ENCODE peak calls at places on chromosomes 2 and 18, in four cellular contexts. E is astrocyte, O is natural killer cell, N is thoracic aorta. Q is an unnamed sample.

GRCh38 chr18:31574359-31574758 is 17.3 kb upstream of the TTR start:
- DNase-seq in N (no peak), E (no peak), O (no peak), Q (no peak)

GRCh38 chr2:112465373-112465772 is 16.6 kb upstream of the TTL start:
- DNase-seq in E (no peak), O (no peak), N (no peak), Q (no peak)

GRCh38 chr2:120526047-120526562 is 180.2 kb downstream of the INHBB start:
- DNase-seq in E (no peak), N (no peak), O (no peak), Q (no peak)

GRCh38 chr2:29165362-29166236 is 50.4 kb downstream of the CLIP4 start:
- DNase-seq in O (no peak), E (peak; percentile 70), N (no peak), Q (no peak)

GRCh38 chr2:96842600-96842999 is 1.2 kb downstream of the ANKRD23 start:
- DNase-seq in E (no peak), O (no peak), N (no peak), Q (no peak)

GRCh38 chr2:99850076-99850710 is 292.2 kb downstream of the AFF3 start:
- DNase-seq in N (no peak), E (peak; percentile 35), O (no peak), Q (no peak)

GRCh38 chr2:8633735-8634313 is 48.0 kb upstream of the ID2 start:
- DNase-seq in O (no peak), N (no peak), E (peak; percentile 97), Q (no peak)

GRCh38 chr2:240647503-240648154 is 22.3 kb downstream of the GPR35 start:
- DNase-seq in O (no peak), E (no peak), N (no peak), Q (no peak)

GRCh38 chr18:21820035-21820810 is 79.6 kb downstream of the MIB1 start:
- DNase-seq in O (no peak), E (peak; percentile 2), N (no peak), Q (no peak)

GRCh38 chr2:20334645-20335203 is 15.9 kb downstream of the PUM2 start:
- DNase-seq in N (no peak), O (no peak), E (no peak), Q (no peak)

GRCh38 chr18:34322365-34323289 is 97.9 kb upstream of the NOL4 start:
- DNase-seq in O (no peak), N (no peak), E (peak; percentile 46), Q (no peak)

GRCh38 chr18:77197073-77197472 is 52.6 kb upstream of the GALR1 start:
- DNase-seq in E (no peak), O (no peak), N (no peak), Q (no peak)

GRCh38 chr2:232324778-232325177 is 53.8 kb upstream of the ALPP start:
- DNase-seq in E (no peak), O (no peak), N (no peak), Q (no peak)

GRCh38 chr2:5145053-5145452 is 547.1 kb upstream of the SOX11 start:
- DNase-seq in N (no peak), O (no peak), E (no peak), Q (no peak)

GRCh38 chr18:21682276-21683051 is 22.1 kb downstream of the ABHD3 start:
- DNase-seq in E (peak; percentile 75), N (no peak), O (peak; percentile 26), Q (no peak)

GRCh38 chr2:222120933-222121332 is 177.9 kb downstream of the PAX3 start:
- DNase-seq in E (no peak), O (no peak), N (no peak), Q (no peak)

GRCh38 chr2:176122633-176123482 is at the start of gene HOXD9:
- DNase-seq in N (no peak), E (no peak), O (no peak), Q (no peak)

GRCh38 chr2:129910446-129911362 is 68.8 kb upstream of the RAB6C start:
- DNase-seq in N (no peak), E (no peak), O (no peak), Q (no peak)

GRCh38 chr2:24276349-24276899 is 83.9 kb downstream of the ITSN2 start:
- DNase-seq in E (no peak), N (no peak), O (no peak), Q (no peak)

GRCh38 chr2:55213822-55214221 is 18.3 kb downstream of the CLHC1 start:
- DNase-seq in O (no peak), E (no peak), N (no peak), Q (no peak)

GRCh38 chr2:238095143-238095542 is 5.0 kb upstream of the ESPNL start:
- DNase-seq in E (no peak), N (no peak), O (no peak), Q (no peak)
- TF ChIP-seq CTCF in E (no peak), N (no peak), O (no peak), Q (no peak)

DNA sequence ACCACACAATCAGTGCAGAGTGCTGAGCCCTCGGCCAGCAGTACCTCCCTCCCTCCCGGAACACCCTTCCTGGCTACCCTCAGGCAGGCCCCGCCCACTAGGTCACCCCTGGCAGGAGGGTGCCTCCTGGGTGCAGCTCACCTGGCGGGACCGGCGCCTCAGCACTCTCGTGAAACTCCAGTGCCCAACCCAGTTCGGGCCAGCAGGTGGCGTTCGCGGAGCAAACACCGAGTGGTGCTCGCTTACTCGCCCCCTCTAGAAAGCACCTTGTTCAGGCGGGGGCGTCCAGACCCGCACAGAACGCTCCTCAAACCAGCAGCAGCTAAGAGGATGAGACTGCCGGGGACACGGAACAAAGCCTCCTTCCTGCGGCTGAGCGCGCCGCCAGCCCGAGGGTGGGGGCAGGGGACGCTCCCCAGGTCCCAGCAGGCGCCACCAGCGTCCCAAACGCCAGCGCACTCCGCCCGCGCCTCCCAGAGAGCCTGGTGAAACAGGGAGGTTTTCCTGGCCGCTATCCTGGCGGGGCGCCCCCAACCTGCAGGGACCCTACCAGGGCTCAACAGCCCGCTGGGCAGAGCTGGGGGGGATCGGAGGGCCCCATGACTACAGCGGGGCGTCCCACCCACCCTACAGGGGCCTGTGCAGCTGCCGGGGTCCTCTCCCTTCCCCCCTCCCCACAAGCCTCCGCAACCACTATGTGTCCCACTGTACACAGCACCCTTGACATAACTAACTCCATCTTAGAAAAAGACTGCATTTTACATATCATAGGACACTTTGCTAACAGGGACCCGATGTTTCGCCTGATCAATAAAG is 44.7 kb downstream of the MRPS5 start:
- DNase-seq in E (peak; percentile 16), N (no peak), O (peak; percentile 57), Q (peak; percentile 73)
- TF ChIP-seq CTCF in E (peak; percentile 56), N (peak; percentile 61), O (peak; percentile 75), Q (peak; percentile 82)

DNA sequence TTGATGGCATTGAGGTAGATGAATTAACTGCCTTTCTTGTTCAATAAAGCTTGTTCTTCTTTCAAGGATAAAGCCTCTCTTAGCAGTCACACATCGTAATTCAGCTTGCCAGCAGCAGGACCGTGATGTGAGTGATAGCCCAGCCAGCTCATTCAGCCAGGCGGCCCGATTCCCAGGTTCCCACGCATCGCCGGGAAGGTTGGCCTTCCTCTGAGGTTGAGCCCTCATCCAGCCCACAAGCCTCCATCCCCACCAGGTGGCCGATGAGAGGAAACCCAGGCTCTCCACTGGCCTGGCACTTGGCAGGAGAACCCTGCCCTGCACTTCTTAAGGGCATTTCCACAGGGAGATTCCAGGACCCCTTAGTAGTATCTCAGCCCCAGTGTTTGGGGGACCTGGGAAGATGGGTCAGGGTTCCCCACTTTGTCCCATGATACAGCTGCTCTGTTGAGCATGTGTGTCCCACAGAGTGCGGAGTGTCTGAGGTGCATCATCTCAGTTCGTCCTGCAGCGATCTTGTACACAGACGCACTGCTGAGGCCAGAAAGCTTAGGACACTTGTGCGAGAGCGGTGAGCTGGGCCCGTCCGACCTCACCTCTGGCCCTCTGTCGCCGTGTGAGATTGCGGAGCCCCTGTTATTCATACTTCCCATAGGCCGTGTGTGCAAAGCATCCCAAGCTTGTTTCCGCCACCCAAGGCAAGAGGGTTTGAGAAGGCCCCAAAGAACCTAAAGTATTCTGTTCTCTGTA is 4.9 kb downstream of the AGAP1 start:
- DNase-seq in O (no peak), E (peak; percentile 41), N (no peak), Q (no peak)
- TF ChIP-seq CTCF in O (no peak), E (no peak), N (no peak), Q (no peak)

GRCh38 chr2:83827618-83828017 is 631.5 kb downstream of the SUCLG1 start:
- DNase-seq in N (no peak), O (no peak), E (no peak), Q (no peak)
- TF ChIP-seq CTCF in N (no peak), O (no peak), E (no peak), Q (no peak)

DNA sequence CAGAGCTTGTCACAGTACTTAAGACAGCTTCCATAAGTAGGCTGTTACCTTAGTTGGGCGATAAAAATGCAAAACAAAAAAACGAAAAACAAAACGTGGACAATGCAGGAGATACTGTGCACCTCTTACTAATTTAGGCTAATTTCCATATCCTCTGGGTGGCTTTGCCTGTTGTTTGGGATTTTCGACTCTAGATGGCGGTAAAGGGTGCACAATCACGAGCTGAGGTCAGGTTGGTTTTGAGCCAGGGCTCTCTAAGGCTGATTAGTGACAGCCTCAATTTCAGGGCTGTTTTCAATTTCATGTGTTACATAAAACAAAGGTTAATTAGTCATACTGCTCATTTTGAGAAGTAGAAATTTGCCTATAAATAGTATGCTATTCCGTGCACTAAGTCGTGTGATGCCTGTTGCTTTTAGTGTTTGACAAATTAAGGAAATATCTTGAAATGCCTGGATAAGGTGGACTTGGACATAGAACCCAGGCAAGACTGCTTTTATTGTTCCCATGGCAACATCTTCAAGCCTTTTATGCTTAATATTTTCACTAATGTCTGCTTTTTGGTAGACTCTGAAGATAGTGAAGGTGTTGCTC is 493.1 kb downstream of the SOCS6 start:
- DNase-seq in E (no peak), N (no peak), O (no peak), Q (peak; percentile 13)
- TF ChIP-seq CTCF in E (peak; percentile 66), N (peak; percentile 32), O (no peak), Q (peak; percentile 42)

GRCh38 chr2:118842687-118843491 is 4.6 kb downstream of the EN1 start:
- DNase-seq in N (no peak), E (no peak), O (no peak), Q (peak; percentile 36)
- TF ChIP-seq CTCF in N (no peak), E (no peak), O (no peak), Q (no peak)

DNA sequence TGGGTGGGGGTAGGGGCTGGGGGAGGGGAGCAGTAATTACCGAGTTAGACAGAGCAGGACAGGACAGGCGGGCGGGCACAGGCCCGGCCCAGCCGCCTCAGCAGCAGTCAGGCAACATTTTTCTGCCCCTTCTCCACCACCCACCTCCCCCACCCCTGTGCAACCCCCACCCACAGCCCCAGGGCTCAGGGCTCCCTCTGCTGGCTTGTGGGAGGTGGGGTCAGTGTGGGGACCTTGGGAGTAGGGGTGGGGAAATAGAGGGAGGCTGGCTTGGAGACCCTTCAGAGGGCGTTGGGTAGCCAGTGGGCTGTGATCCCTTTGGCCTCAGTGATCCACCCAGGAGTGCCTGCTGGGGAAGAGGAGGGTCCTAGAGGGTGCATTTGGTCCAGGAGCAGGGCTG is 6.4 kb downstream of the WNT6 start:
- DNase-seq in N (no peak), E (no peak), O (no peak), Q (no peak)
- TF ChIP-seq CTCF in N (no peak), E (no peak), O (no peak), Q (no peak)

GRCh38 chr2:234102112-234102511 is 51.6 kb downstream of the SPP2 start:
- DNase-seq in N (no peak), O (no peak), E (no peak), Q (no peak)
- TF ChIP-seq CTCF in N (no peak), O (no peak), E (no peak), Q (no peak)